ENCODE peak calls at places on chromosome 4, in four cellular contexts. One of them, this sample, is unnamed.

GRCh38 chr4:55398966-55399365 is 3.2 kb downstream of the TMEM165 start:
- DNase-seq in GM20000: no peak
- DNase-seq in H9: no peak
- DNase-seq in AG04450: no peak
- DNase-seq in this sample: no peak

GRCh38 chr4:63583561-63583960 is 825.7 kb downstream of the TECRL start:
- DNase-seq in GM20000: no peak
- DNase-seq in AG04450: no peak
- DNase-seq in H9: no peak
- DNase-seq in this sample: no peak

GRCh38 chr4:184292465-184292867 is 74.8 kb upstream of the ENPP6 start:
- DNase-seq in H9: no peak
- DNase-seq in AG04450: no peak
- DNase-seq in GM20000: no peak
- DNase-seq in this sample: no peak

GRCh38 chr4:26275261-26275660 is 45.6 kb upstream of the RBPJ start:
- DNase-seq in AG04450: no peak
- DNase-seq in GM20000: no peak
- DNase-seq in H9: no peak
- DNase-seq in this sample: no peak

GRCh38 chr4:24197891-24198290 is 308.0 kb upstream of the PPARGC1A start:
- DNase-seq in GM20000: no peak
- DNase-seq in AG04450: no peak
- DNase-seq in H9: no peak
- DNase-seq in this sample: no peak

GRCh38 chr4:17206829-17207773 is 304.8 kb downstream of the QDPR start:
- DNase-seq in H9: no peak
- DNase-seq in GM20000: no peak
- DNase-seq in AG04450: no peak
- DNase-seq in this sample: no peak

GRCh38 chr4:150598906-150599305 is 17.0 kb downstream of the MAB21L2 start:
- DNase-seq in AG04450: no peak
- DNase-seq in GM20000: no peak
- DNase-seq in H9: no peak
- DNase-seq in this sample: no peak

GRCh38 chr4:114385195-114385985 is 213.2 kb upstream of the UGT8 start:
- DNase-seq in H9: no peak
- DNase-seq in AG04450: no peak
- DNase-seq in GM20000: no peak
- DNase-seq in this sample: no peak

GRCh38 chr4:100311181-100311580 is 120.9 kb upstream of the DDIT4L start:
- DNase-seq in H9: peak; percentile 39
- DNase-seq in GM20000: no peak
- DNase-seq in AG04450: no peak
- DNase-seq in this sample: no peak

GRCh38 chr4:138639018-138639876 is 376.3 kb upstream of the NOCT start:
- DNase-seq in H9: no peak
- DNase-seq in GM20000: no peak
- DNase-seq in AG04450: no peak
- DNase-seq in this sample: no peak

GRCh38 chr4:184911310-184911709 is 85.5 kb upstream of the ACSL1 start:
- DNase-seq in AG04450: no peak
- DNase-seq in H9: no peak
- DNase-seq in GM20000: no peak
- DNase-seq in this sample: no peak

GRCh38 chr4:126957555-126958440 is 675.0 kb upstream of the INTU start:
- DNase-seq in H9: no peak
- DNase-seq in GM20000: no peak
- DNase-seq in AG04450: no peak
- DNase-seq in this sample: no peak

GRCh38 chr4:61828960-61829359 is 628.8 kb downstream of the ADGRL3 start:
- DNase-seq in GM20000: no peak
- DNase-seq in H9: no peak
- DNase-seq in AG04450: no peak
- DNase-seq in this sample: no peak

GRCh38 chr4:98744372-98745150 is 86.2 kb upstream of the TSPAN5 start:
- DNase-seq in GM20000: no peak
- DNase-seq in H9: no peak
- DNase-seq in AG04450: no peak
- DNase-seq in this sample: no peak

GRCh38 chr4:66539745-66540144 is 869.5 kb upstream of the EPHA5 start:
- DNase-seq in AG04450: no peak
- DNase-seq in GM20000: no peak
- DNase-seq in H9: no peak
- DNase-seq in this sample: no peak

DNA sequence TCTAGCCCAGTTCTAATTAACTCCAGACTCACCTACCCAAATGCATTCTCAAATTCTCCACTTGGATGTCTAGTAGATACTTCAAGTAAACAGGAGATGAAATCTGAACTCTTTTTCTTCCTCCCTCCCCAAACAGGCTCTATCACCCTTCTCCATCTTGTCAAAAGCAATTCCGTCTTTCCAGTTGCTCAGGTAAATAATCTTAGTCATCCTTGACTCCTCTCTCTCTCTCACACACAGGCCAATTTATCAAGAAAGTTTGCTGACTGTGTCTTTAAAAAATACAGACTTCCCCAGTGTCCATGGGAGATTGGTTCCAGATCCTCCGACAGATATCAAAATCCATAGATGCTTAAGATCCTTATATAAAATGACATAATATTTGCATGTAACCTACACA is 12.9 kb downstream of the TXK start:
- DNase-seq in H9: no peak
- DNase-seq in AG04450: no peak
- DNase-seq in GM20000: no peak
- DNase-seq in this sample: no peak
- TF ChIP-seq CTCF in H9: no peak
- TF ChIP-seq CTCF in AG04450: no peak
- TF ChIP-seq CTCF in GM20000: no peak
- TF ChIP-seq CTCF in this sample: no peak

GRCh38 chr4:13464973-13465372 is 19.2 kb downstream of the RAB28 start:
- DNase-seq in GM20000: no peak
- DNase-seq in AG04450: no peak
- DNase-seq in H9: no peak
- DNase-seq in this sample: no peak
- TF ChIP-seq CTCF in GM20000: no peak
- TF ChIP-seq CTCF in AG04450: no peak
- TF ChIP-seq CTCF in H9: no peak
- TF ChIP-seq CTCF in this sample: no peak

GRCh38 chr4:87497141-87497540 is 32.0 kb downstream of the SPARCL1 start:
- DNase-seq in H9: no peak
- DNase-seq in AG04450: no peak
- DNase-seq in GM20000: peak; percentile 16
- DNase-seq in this sample: no peak
- TF ChIP-seq CTCF in H9: peak; percentile 77
- TF ChIP-seq CTCF in AG04450: peak; percentile 34
- TF ChIP-seq CTCF in GM20000: peak; percentile 37
- TF ChIP-seq CTCF in this sample: peak; percentile 28

GRCh38 chr4:182745268-182745667 is 171.9 kb downstream of the DCTD start:
- DNase-seq in AG04450: no peak
- DNase-seq in H9: no peak
- DNase-seq in GM20000: no peak
- DNase-seq in this sample: no peak
- TF ChIP-seq CTCF in AG04450: no peak
- TF ChIP-seq CTCF in H9: no peak
- TF ChIP-seq CTCF in GM20000: no peak
- TF ChIP-seq CTCF in this sample: no peak